ENCODE peak calls at places on chromosome 10, in six cellular contexts. One of them, this sample, is unnamed.

GRCh38 chr10:112741830-112742402 is 208.1 kb upstream of the TCF7L2 start:
- DNase-seq in adrenal gland: no peak
- DNase-seq in colonic mucosa: peak; percentile 52
- DNase-seq in right lobe of liver: no peak
- DNase-seq in heart right ventricle: no peak
- DNase-seq in body of pancreas: no peak
- DNase-seq in this sample: no peak

GRCh38 chr10:97229322-97229721 is 43.6 kb upstream of the SLIT1 start:
- DNase-seq in adrenal gland: no peak
- DNase-seq in colonic mucosa: no peak
- DNase-seq in right lobe of liver: no peak
- DNase-seq in heart right ventricle: no peak
- DNase-seq in body of pancreas: no peak
- DNase-seq in this sample: no peak

GRCh38 chr10:36489928-36490279 is 635.5 kb upstream of the ANKRD30A start:
- DNase-seq in adrenal gland: no peak
- DNase-seq in colonic mucosa: no peak
- DNase-seq in right lobe of liver: no peak
- DNase-seq in heart right ventricle: no peak
- DNase-seq in body of pancreas: no peak
- DNase-seq in this sample: no peak

GRCh38 chr10:116272497-116273221 is at the start of gene GFRA1:
- DNase-seq in adrenal gland: peak; percentile 57
- DNase-seq in colonic mucosa: no peak
- DNase-seq in right lobe of liver: peak; percentile 72
- DNase-seq in heart right ventricle: no peak
- DNase-seq in body of pancreas: peak; percentile 8
- DNase-seq in this sample: peak; percentile 85

GRCh38 chr10:101367569-101368453 is 13.8 kb downstream of the BTRC start:
- DNase-seq in adrenal gland: no peak
- DNase-seq in colonic mucosa: no peak
- DNase-seq in right lobe of liver: no peak
- DNase-seq in heart right ventricle: no peak
- DNase-seq in body of pancreas: no peak
- DNase-seq in this sample: no peak

GRCh38 chr10:77497748-77498147 is 139.9 kb downstream of the KCNMA1 start:
- DNase-seq in adrenal gland: no peak
- DNase-seq in colonic mucosa: no peak
- DNase-seq in right lobe of liver: no peak
- DNase-seq in heart right ventricle: no peak
- DNase-seq in body of pancreas: no peak
- DNase-seq in this sample: no peak

GRCh38 chr10:28871677-28872076 is 194.4 kb downstream of the BAMBI start:
- DNase-seq in adrenal gland: no peak
- DNase-seq in colonic mucosa: no peak
- DNase-seq in right lobe of liver: no peak
- DNase-seq in heart right ventricle: no peak
- DNase-seq in body of pancreas: no peak
- DNase-seq in this sample: no peak

GRCh38 chr10:113475381-113475807 is 77.5 kb upstream of the HABP2 start:
- DNase-seq in adrenal gland: no peak
- DNase-seq in colonic mucosa: no peak
- DNase-seq in right lobe of liver: no peak
- DNase-seq in heart right ventricle: no peak
- DNase-seq in body of pancreas: peak; percentile 41
- DNase-seq in this sample: no peak

GRCh38 chr10:129028425-129028824 is 438.6 kb upstream of the MGMT start:
- DNase-seq in adrenal gland: no peak
- DNase-seq in colonic mucosa: no peak
- DNase-seq in right lobe of liver: no peak
- DNase-seq in heart right ventricle: no peak
- DNase-seq in body of pancreas: no peak
- DNase-seq in this sample: no peak

GRCh38 chr10:110918269-110918632 is 729 bp downstream of the BBIP1 start:
- DNase-seq in adrenal gland: peak; percentile 97
- DNase-seq in colonic mucosa: peak; percentile 97
- DNase-seq in right lobe of liver: no peak
- DNase-seq in heart right ventricle: peak; percentile 96
- DNase-seq in body of pancreas: peak; percentile 98
- DNase-seq in this sample: no peak

GRCh38 chr10:114389429-114389828 is 14.9 kb downstream of the AFAP1L2 start:
- DNase-seq in adrenal gland: peak; percentile 74
- DNase-seq in colonic mucosa: no peak
- DNase-seq in right lobe of liver: no peak
- DNase-seq in heart right ventricle: no peak
- DNase-seq in body of pancreas: peak; percentile 60
- DNase-seq in this sample: no peak

GRCh38 chr10:103659674-103660363 is 166.3 kb downstream of the NEURL1 start:
- DNase-seq in adrenal gland: peak; percentile 93
- DNase-seq in colonic mucosa: peak; percentile 65
- DNase-seq in right lobe of liver: peak; percentile 85
- DNase-seq in heart right ventricle: peak; percentile 81
- DNase-seq in body of pancreas: peak; percentile 87
- DNase-seq in this sample: peak; percentile 88

GRCh38 chr10:16975188-16975587 is 154.4 kb downstream of the CUBN start:
- DNase-seq in adrenal gland: no peak
- DNase-seq in colonic mucosa: no peak
- DNase-seq in right lobe of liver: no peak
- DNase-seq in heart right ventricle: no peak
- DNase-seq in body of pancreas: no peak
- DNase-seq in this sample: no peak

GRCh38 chr10:106500585-106501525 is 663.7 kb downstream of the SORCS1 start:
- DNase-seq in adrenal gland: no peak
- DNase-seq in colonic mucosa: no peak
- DNase-seq in right lobe of liver: no peak
- DNase-seq in heart right ventricle: no peak
- DNase-seq in body of pancreas: no peak
- DNase-seq in this sample: no peak

GRCh38 chr10:63129888-63130287 is 3.2 kb upstream of the NRBF2 start:
- DNase-seq in adrenal gland: no peak
- DNase-seq in colonic mucosa: no peak
- DNase-seq in right lobe of liver: no peak
- DNase-seq in heart right ventricle: no peak
- DNase-seq in body of pancreas: no peak
- DNase-seq in this sample: no peak

GRCh38 chr10:34670101-34670500 is 145.0 kb downstream of the PARD3 start:
- DNase-seq in adrenal gland: no peak
- DNase-seq in colonic mucosa: no peak
- DNase-seq in right lobe of liver: no peak
- DNase-seq in heart right ventricle: no peak
- DNase-seq in body of pancreas: no peak
- DNase-seq in this sample: no peak

GRCh38 chr10:21449288-21449966 is 76.1 kb downstream of the SKIDA1 start:
- DNase-seq in adrenal gland: no peak
- DNase-seq in colonic mucosa: no peak
- DNase-seq in right lobe of liver: no peak
- DNase-seq in heart right ventricle: no peak
- DNase-seq in body of pancreas: no peak
- DNase-seq in this sample: no peak

GRCh38 chr10:43048301-43049051 is 28.4 kb upstream of the RET start:
- DNase-seq in adrenal gland: no peak
- DNase-seq in colonic mucosa: no peak
- DNase-seq in right lobe of liver: peak; percentile 24
- DNase-seq in heart right ventricle: no peak
- DNase-seq in body of pancreas: no peak
- DNase-seq in this sample: no peak
- H3K27ac ChIP-seq in adrenal gland: no peak overlapping the region
- H3K27ac ChIP-seq in colonic mucosa: no peak overlapping the region
- H3K27ac ChIP-seq in right lobe of liver: no peak overlapping the region
- H3K27ac ChIP-seq in heart right ventricle: no peak overlapping the region
- H3K27ac ChIP-seq in body of pancreas: no peak overlapping the region
- H3K27ac ChIP-seq in this sample: no peak overlapping the region

DNA sequence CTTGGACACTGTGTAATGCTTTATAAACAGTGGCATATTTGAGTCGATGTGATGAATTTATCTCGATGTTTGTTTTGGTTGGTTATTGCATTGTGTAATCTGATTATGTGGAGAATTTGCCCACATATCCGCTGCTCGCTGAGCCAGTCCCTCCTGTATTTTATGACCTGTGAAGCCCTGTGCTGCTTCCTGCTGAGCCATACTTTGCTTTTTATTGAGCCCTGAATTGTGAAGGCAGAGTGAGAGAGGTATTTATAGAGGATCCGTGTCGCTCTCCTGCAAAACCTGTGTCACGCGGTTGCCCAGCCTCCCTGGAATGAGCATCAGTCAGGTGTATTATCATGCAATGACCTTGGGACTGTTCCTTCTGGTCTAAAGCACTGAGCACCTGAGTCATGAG is 253.7 kb downstream of the ARHGAP21 start:
- DNase-seq in adrenal gland: no peak
- DNase-seq in colonic mucosa: peak; percentile 86
- DNase-seq in right lobe of liver: no peak
- DNase-seq in heart right ventricle: no peak
- DNase-seq in body of pancreas: peak; percentile 35
- DNase-seq in this sample: peak; percentile 77
- H3K27ac ChIP-seq in adrenal gland: no peak overlapping the region
- H3K27ac ChIP-seq in colonic mucosa: peak overlapping the region; percentile 71
- H3K27ac ChIP-seq in right lobe of liver: no peak overlapping the region
- H3K27ac ChIP-seq in heart right ventricle: no peak overlapping the region
- H3K27ac ChIP-seq in body of pancreas: peak overlapping the region; percentile 67
- H3K27ac ChIP-seq in this sample: peak overlapping the region; percentile 49

GRCh38 chr10:87861034-87861433 is 2.3 kb downstream of the KLLN start:
- DNase-seq in adrenal gland: no peak
- DNase-seq in colonic mucosa: no peak
- DNase-seq in right lobe of liver: no peak
- DNase-seq in heart right ventricle: no peak
- DNase-seq in body of pancreas: no peak
- DNase-seq in this sample: no peak
- H3K27ac ChIP-seq in adrenal gland: peak overlapping the region; percentile 75
- H3K27ac ChIP-seq in colonic mucosa: peak overlapping the region; percentile 96
- H3K27ac ChIP-seq in right lobe of liver: peak overlapping the region; percentile 93
- H3K27ac ChIP-seq in heart right ventricle: peak overlapping the region; percentile 91
- H3K27ac ChIP-seq in body of pancreas: peak overlapping the region; percentile 96
- H3K27ac ChIP-seq in this sample: no peak overlapping the region

DNA sequence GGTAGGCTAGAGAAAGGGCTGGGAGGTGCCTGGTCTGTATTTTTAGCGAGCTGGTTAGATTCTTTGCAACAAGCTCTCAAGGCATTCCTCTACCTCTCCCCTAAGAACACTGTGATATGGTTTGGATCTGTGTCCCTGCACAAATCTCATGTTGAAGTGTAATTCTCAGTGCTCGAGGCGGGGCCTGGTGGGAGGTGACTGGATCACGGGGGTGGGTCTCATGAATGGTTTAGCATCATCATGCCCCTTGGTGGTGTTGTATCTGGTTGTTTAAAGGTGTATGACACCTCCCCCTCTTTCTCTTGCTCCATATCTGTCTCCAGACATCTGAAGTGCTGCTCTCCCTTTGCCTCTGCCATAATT is 93.5 kb downstream of the PRTFDC1 start:
- DNase-seq in adrenal gland: no peak
- DNase-seq in colonic mucosa: no peak
- DNase-seq in right lobe of liver: no peak
- DNase-seq in heart right ventricle: no peak
- DNase-seq in body of pancreas: no peak
- DNase-seq in this sample: no peak
- H3K27ac ChIP-seq in adrenal gland: no peak overlapping the region
- H3K27ac ChIP-seq in colonic mucosa: no peak overlapping the region
- H3K27ac ChIP-seq in right lobe of liver: no peak overlapping the region
- H3K27ac ChIP-seq in heart right ventricle: no peak overlapping the region
- H3K27ac ChIP-seq in body of pancreas: no peak overlapping the region
- H3K27ac ChIP-seq in this sample: no peak overlapping the region

GRCh38 chr10:86259901-86260562 is 106.6 kb downstream of the GRID1 start:
- DNase-seq in adrenal gland: no peak
- DNase-seq in colonic mucosa: no peak
- DNase-seq in right lobe of liver: no peak
- DNase-seq in heart right ventricle: no peak
- DNase-seq in body of pancreas: no peak
- DNase-seq in this sample: no peak

GRCh38 chr10:86258488-86258887 is 108.1 kb downstream of the GRID1 start:
- DNase-seq in adrenal gland: peak; percentile 39
- DNase-seq in colonic mucosa: no peak
- DNase-seq in right lobe of liver: no peak
- DNase-seq in heart right ventricle: no peak
- DNase-seq in body of pancreas: no peak
- DNase-seq in this sample: no peak

GRCh38 chr10:86257683-86258082 is 108.9 kb downstream of the GRID1 start:
- DNase-seq in adrenal gland: no peak
- DNase-seq in colonic mucosa: no peak
- DNase-seq in right lobe of liver: no peak
- DNase-seq in heart right ventricle: no peak
- DNase-seq in body of pancreas: no peak
- DNase-seq in this sample: no peak

GRCh38 chr10:86260564-86260963 is 106.0 kb downstream of the GRID1 start:
- DNase-seq in adrenal gland: peak; percentile 37
- DNase-seq in colonic mucosa: no peak
- DNase-seq in right lobe of liver: no peak
- DNase-seq in heart right ventricle: no peak
- DNase-seq in body of pancreas: no peak
- DNase-seq in this sample: no peak

DNA sequence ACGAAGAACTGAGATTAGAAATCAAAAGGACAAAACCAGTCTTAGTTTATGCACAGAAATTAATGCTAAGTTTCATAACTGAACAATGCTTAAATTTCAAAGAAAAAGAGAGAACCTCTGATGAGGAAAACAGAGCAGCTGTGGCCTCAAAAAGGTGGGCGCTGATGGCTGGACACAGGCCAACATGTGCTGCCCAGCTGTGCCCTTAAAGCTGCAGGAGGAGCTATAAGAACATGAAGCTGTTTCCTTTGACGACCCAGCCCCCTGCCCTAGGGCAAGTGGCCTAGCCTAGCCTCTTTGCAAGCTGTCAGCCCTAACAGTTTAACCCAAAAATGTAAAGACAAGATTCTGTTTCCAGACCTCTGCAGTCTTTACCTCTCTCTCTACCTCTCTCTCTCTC is 107.7 kb downstream of the GRID1 start:
- DNase-seq in adrenal gland: peak; percentile 35
- DNase-seq in colonic mucosa: no peak
- DNase-seq in right lobe of liver: no peak
- DNase-seq in heart right ventricle: no peak
- DNase-seq in body of pancreas: no peak
- DNase-seq in this sample: no peak
- H3K27ac ChIP-seq in adrenal gland: no peak overlapping the region
- H3K27ac ChIP-seq in colonic mucosa: no peak overlapping the region
- H3K27ac ChIP-seq in right lobe of liver: no peak overlapping the region
- H3K27ac ChIP-seq in heart right ventricle: no peak overlapping the region
- H3K27ac ChIP-seq in body of pancreas: no peak overlapping the region
- H3K27ac ChIP-seq in this sample: no peak overlapping the region

GRCh38 chr10:61215276-61215675 is 237.9 kb downstream of the TMEM26 start:
- DNase-seq in adrenal gland: no peak
- DNase-seq in colonic mucosa: no peak
- DNase-seq in right lobe of liver: no peak
- DNase-seq in heart right ventricle: no peak
- DNase-seq in body of pancreas: no peak
- DNase-seq in this sample: no peak

DNA sequence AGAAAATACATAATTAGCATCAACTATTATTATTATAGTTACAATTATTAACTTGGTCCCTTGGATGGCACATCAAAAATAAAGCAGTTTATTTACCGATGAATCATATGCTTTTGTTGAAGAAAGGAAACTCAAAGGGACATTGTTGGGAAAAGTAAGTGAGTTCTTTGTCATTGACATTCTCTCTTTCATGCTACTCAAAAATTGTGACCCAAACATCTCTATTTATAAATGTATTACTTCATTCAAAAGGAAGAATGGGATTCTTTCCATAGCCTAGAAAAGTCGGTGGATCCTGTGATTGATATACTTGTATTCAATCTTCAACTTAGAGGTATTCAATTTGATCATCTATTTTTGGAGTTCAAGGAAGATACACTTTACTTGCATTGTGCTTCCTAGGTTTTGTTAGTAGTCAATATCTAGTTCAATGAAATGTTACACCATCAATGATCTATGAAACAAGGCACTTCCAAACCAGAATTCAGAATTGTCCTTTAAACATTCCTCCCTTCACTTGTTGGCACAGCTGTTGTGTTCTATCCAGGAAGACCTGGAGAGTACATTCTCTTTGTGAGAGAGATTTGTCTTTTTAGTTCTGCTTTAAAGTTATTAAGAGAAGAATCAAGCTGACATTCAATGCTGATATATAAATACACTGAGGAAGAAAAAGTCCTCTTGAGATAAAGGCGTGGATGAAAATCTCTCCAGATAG is 235.2 kb downstream of the TMEM26 start:
- DNase-seq in adrenal gland: no peak
- DNase-seq in colonic mucosa: no peak
- DNase-seq in right lobe of liver: no peak
- DNase-seq in heart right ventricle: no peak
- DNase-seq in body of pancreas: no peak
- DNase-seq in this sample: no peak
- H3K27ac ChIP-seq in adrenal gland: no peak overlapping the region
- H3K27ac ChIP-seq in colonic mucosa: no peak overlapping the region
- H3K27ac ChIP-seq in right lobe of liver: no peak overlapping the region
- H3K27ac ChIP-seq in heart right ventricle: no peak overlapping the region
- H3K27ac ChIP-seq in body of pancreas: no peak overlapping the region
- H3K27ac ChIP-seq in this sample: no peak overlapping the region